ENCODE peak calls at places on chromosomes 12 and 14, in eight cellular contexts. V is effector memory CD4-positive, alpha-beta T cell; G is upper lobe of right lung; D is vagina; O is hepatocyte; N is substantia nigra; F is lower lobe of right lung; W is right cardiac atrium. E is an unnamed sample.

GRCh38 chr12:46265102-46265501 is 3.7 kb downstream of the SLC38A1 start:
- DNase-seq in V (no peak), G (no peak), D (no peak), O (no peak), N (no peak), F (no peak), W (no peak), E (no peak)

GRCh38 chr12:104573-105081 is 38.1 kb downstream of the IQSEC3 start:
- DNase-seq in V (no peak), G (no peak), D (no peak), O (peak), N (no peak), F (no peak), W (peak), E (no peak)

GRCh38 chr12:120936197-120936596 is 32.0 kb upstream of the SPPL3 start:
- DNase-seq in V (no peak), G (no peak), D (no peak), O (no peak), N (no peak), F (no peak), W (no peak), E (no peak)

GRCh38 chr12:96617178-96617577 is 127.8 kb downstream of the CFAP54 start:
- DNase-seq in V (no peak), G (no peak), D (no peak), O (no peak), N (no peak), F (no peak), W (no peak), E (no peak)

GRCh38 chr12:59452259-59452658 is 143.6 kb upstream of the SLC16A7 start:
- DNase-seq in V (no peak), G (no peak), D (no peak), O (no peak), N (no peak), F (no peak), W (no peak), E (no peak)

GRCh38 chr14:28102814-28103213 is 663.8 kb upstream of the FOXG1 start:
- DNase-seq in V (no peak), G (no peak), D (no peak), O (no peak), N (no peak), F (no peak), W (no peak), E (no peak)

GRCh38 chr12:120222288-120222832 is 21.4 kb upstream of the RPLP0 start:
- DNase-seq in V (no peak), G (no peak), D (no peak), O (no peak), N (no peak), F (no peak), W (peak), E (no peak)

GRCh38 chr12:111598637-111599458 is at the start of gene ATXN2:
- DNase-seq in V (peak), G (peak), D (no peak), O (peak), N (no peak), F (peak), W (peak), E (peak)

GRCh38 chr14:35333797-35334743 is 41.9 kb downstream of the PSMA6 start:
- DNase-seq in V (peak), G (no peak), D (no peak), O (no peak), N (no peak), F (no peak), W (no peak), E (no peak)

GRCh38 chr12:46377678-46378077 is 5.1 kb upstream of the SLC38A2 start:
- DNase-seq in V (no peak), G (no peak), D (no peak), O (no peak), N (no peak), F (no peak), W (no peak), E (no peak)

GRCh38 chr14:60151715-60152114 is 13.5 kb downstream of the DHRS7 start:
- DNase-seq in V (peak), G (peak), D (no peak), O (peak), N (peak), F (peak), W (peak), E (peak)

GRCh38 chr12:6372403-6373003 is 2.9 kb downstream of the SCNN1A start:
- DNase-seq in V (no peak), G (peak), D (peak), O (peak), N (no peak), F (peak), W (peak), E (peak)

GRCh38 chr12:106760184-106760531 is 14.3 kb upstream of the RIC8B start:
- DNase-seq in V (no peak), G (no peak), D (no peak), O (no peak), N (no peak), F (peak), W (no peak), E (no peak)

GRCh38 chr12:1800646-1801284 is 19.6 kb upstream of the LRTM2 start:
- DNase-seq in V (no peak), G (peak), D (no peak), O (no peak), N (no peak), F (peak), W (peak), E (peak)

GRCh38 chr12:108551556-108551955 is 9.4 kb downstream of the SART3 start:
- DNase-seq in V (no peak), G (no peak), D (no peak), O (no peak), N (no peak), F (no peak), W (no peak), E (no peak)

GRCh38 chr14:38255673-38256357 is at the start of gene CLEC14A:
- DNase-seq in V (no peak), G (peak), D (no peak), O (peak), N (no peak), F (peak), W (peak), E (no peak)

GRCh38 chr12:64568313-64568712 is 42.0 kb upstream of the RASSF3 start:
- DNase-seq in V (no peak), G (no peak), D (no peak), O (no peak), N (no peak), F (no peak), W (no peak), E (no peak)

GRCh38 chr12:112170376-112170775 is 45.0 kb downstream of the TRAFD1 start:
- DNase-seq in V (no peak), G (no peak), D (no peak), O (no peak), N (no peak), F (no peak), W (peak), E (no peak)

GRCh38 chr12:96219700-96220206 is 25.6 kb downstream of the ELK3 start:
- DNase-seq in V (no peak), G (peak), D (no peak), O (peak), N (no peak), F (peak), W (no peak), E (no peak)

GRCh38 chr14:89550761-89551283 is 133.8 kb upstream of the FOXN3 start:
- DNase-seq in V (no peak), G (no peak), D (no peak), O (no peak), N (no peak), F (no peak), W (no peak), E (no peak)
- H3K27ac ChIP-seq in V (no peak), G (no peak), D (no peak), O (no peak), N (no peak), F (no peak), W (no peak), E (no peak)

GRCh38 chr12:53624956-53625355 is 1.2 kb downstream of the ATF7 start:
- DNase-seq in V (no peak), G (no peak), D (no peak), O (no peak), N (no peak), F (no peak), W (no peak), E (no peak)
- H3K27ac ChIP-seq in V (no peak), G (peak), D (peak), O (peak), N (peak), F (peak), W (peak), E (peak)

GRCh38 chr12:39440781-39441180 is 2.1 kb downstream of the KIF21A start:
- DNase-seq in V (no peak), G (no peak), D (no peak), O (peak), N (no peak), F (no peak), W (no peak), E (no peak)

GRCh38 chr12:39443704-39444234 is 849 bp upstream of the KIF21A start:
- DNase-seq in V (no peak), G (no peak), D (no peak), O (peak), N (no peak), F (no peak), W (no peak), E (no peak)

GRCh38 chr12:39441189-39441962 is 1.5 kb downstream of the KIF21A start:
- DNase-seq in V (no peak), G (no peak), D (no peak), O (no peak), N (no peak), F (no peak), W (no peak), E (no peak)

GRCh38 chr12:39441963-39442894 is 691 bp downstream of the KIF21A start:
- DNase-seq in V (peak), G (no peak), D (no peak), O (peak), N (no peak), F (peak), W (peak), E (peak)

GRCh38 chr12:39442895-39443703 is at the start of gene KIF21A:
- DNase-seq in V (peak), G (peak), D (peak), O (peak), N (peak), F (peak), W (peak), E (peak)
- H3K27ac ChIP-seq in V (peak), G (peak), D (peak), O (peak), N (peak), F (peak), W (peak), E (peak)

GRCh38 chr12:28108599-28108998 is 81.7 kb upstream of the CCDC91 start:
- DNase-seq in V (no peak), G (no peak), D (no peak), O (no peak), N (no peak), F (no peak), W (no peak), E (no peak)
- H3K27ac ChIP-seq in V (no peak), G (no peak), D (no peak), O (no peak), N (no peak), F (no peak), W (no peak), E (no peak)

GRCh38 chr14:68672609-68673285 is 120.1 kb downstream of the ZFP36L1 start:
- DNase-seq in V (no peak), G (no peak), D (no peak), O (no peak), N (no peak), F (no peak), W (no peak), E (no peak)
- H3K27ac ChIP-seq in V (no peak), G (no peak), D (peak), O (peak), N (no peak), F (no peak), W (peak), E (peak)

GRCh38 chr14:103729496-103730448 is 14.2 kb downstream of the ZFYVE21 start:
- DNase-seq in V (no peak), G (no peak), D (no peak), O (no peak), N (no peak), F (peak), W (no peak), E (no peak)

GRCh38 chr14:103730490-103731035 is 15.0 kb downstream of the ZFYVE21 start:
- DNase-seq in V (no peak), G (no peak), D (no peak), O (no peak), N (no peak), F (peak), W (peak), E (peak)

GRCh38 chr14:103727313-103728000 is 11.8 kb downstream of the ZFYVE21 start:
- DNase-seq in V (no peak), G (peak), D (no peak), O (no peak), N (no peak), F (peak), W (peak), E (peak)

GRCh38 chr14:103728141-103728540 is 12.5 kb downstream of the ZFYVE21 start:
- DNase-seq in V (no peak), G (no peak), D (no peak), O (no peak), N (no peak), F (no peak), W (no peak), E (no peak)

GRCh38 chr14:103728721-103729120 is 13.1 kb downstream of the ZFYVE21 start:
- DNase-seq in V (no peak), G (no peak), D (no peak), O (no peak), N (no peak), F (no peak), W (no peak), E (peak)
- H3K27ac ChIP-seq in V (no peak), G (no peak), D (no peak), O (no peak), N (no peak), F (no peak), W (no peak), E (peak)